ENCODE peak calls at places on chromosomes 3 and 15, in five cellular contexts. H, V, J, C and S are unnamed samples.

GRCh38 chr3:10561162-10561561 is 55.8 kb upstream of the ATP2B2 start:
- DNase-seq in C (no peak), J (no peak), V (no peak), H (no peak), S (no peak)

GRCh38 chr3:64530434-64531049 is 157.3 kb downstream of the ADAMTS9 start:
- DNase-seq in J (no peak), C (peak; percentile 79), V (peak; percentile 62), H (peak; percentile 67), S (peak; percentile 65)

GRCh38 chr3:132071043-132071442 is 36.2 kb upstream of the CPNE4 start:
- DNase-seq in V (no peak), H (peak; percentile 27), C (no peak), J (no peak), S (no peak)

GRCh38 chr3:157029365-157029790 is 130.6 kb downstream of the CCNL1 start:
- DNase-seq in J (no peak), V (no peak), C (no peak), H (no peak), S (no peak)

GRCh38 chr15:52733078-52733477 is 53.9 kb upstream of the ATOSA start:
- DNase-seq in C (no peak), J (no peak), H (no peak), V (no peak), S (no peak)

GRCh38 chr3:153210116-153210515 is 48.1 kb downstream of the RAP2B start:
- DNase-seq in V (no peak), H (no peak), C (peak; percentile 12), J (no peak), S (no peak)

GRCh38 chr15:95174281-95174680 is 942.9 kb downstream of the MCTP2 start:
- DNase-seq in V (no peak), J (no peak), C (peak; percentile 34), H (no peak), S (no peak)

GRCh38 chr3:69197455-69197854 is 75.1 kb upstream of the LMOD3 start:
- DNase-seq in V (no peak), C (no peak), J (no peak), H (no peak), S (no peak)

GRCh38 chr3:187960820-187961219 is 193.1 kb upstream of the LPP start:
- DNase-seq in J (no peak), C (no peak), V (no peak), H (no peak), S (no peak)

GRCh38 chr15:57570994-57571393 is 20.7 kb upstream of the MYZAP start:
- DNase-seq in C (no peak), H (no peak), V (peak; percentile 84), J (no peak), S (no peak)

GRCh38 chr3:141659821-141660597 is 78.1 kb upstream of the RNF7 start:
- DNase-seq in J (peak; percentile 91), C (peak; percentile 78), V (peak; percentile 37), H (peak; percentile 64), S (peak; percentile 46)

GRCh38 chr15:78170848-78171773 is 21.9 kb downstream of the IDH3A start:
- DNase-seq in V (no peak), C (no peak), H (no peak), J (no peak), S (peak; percentile 22)

GRCh38 chr15:77748078-77749064 is 115.7 kb upstream of the LINGO1 start:
- DNase-seq in H (no peak), J (no peak), C (no peak), V (no peak), S (no peak)

GRCh38 chr3:153070153-153070868 is 91.7 kb upstream of the RAP2B start:
- DNase-seq in J (no peak), V (peak; percentile 51), H (no peak), C (no peak), S (no peak)

GRCh38 chr15:68389041-68389930 is 42.7 kb downstream of the ITGA11 start:
- DNase-seq in C (no peak), V (no peak), J (peak; percentile 41), H (peak; percentile 9), S (no peak)

GRCh38 chr3:140384028-140384771 is 293.7 kb upstream of the TRIM42 start:
- DNase-seq in C (no peak), V (no peak), H (peak; percentile 52), J (no peak), S (no peak)

DNA sequence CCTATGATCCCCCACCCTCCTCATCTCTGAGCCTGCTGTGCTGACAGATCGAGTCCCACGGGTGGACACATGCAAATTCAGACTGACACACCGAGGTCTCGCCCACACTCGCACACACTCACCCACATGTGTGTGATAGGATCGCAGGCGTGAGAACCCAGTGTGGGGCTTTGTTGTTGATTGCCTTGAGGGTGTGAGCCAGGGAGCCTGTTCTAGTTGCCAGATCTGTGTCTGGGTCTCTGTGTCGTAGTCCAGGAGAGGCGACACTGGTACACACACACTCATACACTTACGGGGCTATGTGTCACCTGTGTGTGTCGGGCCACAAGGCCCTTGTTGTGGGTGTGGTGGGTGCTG is 2.0 kb downstream of the EPHB3 start:
- DNase-seq in J (no peak), H (no peak), V (peak; percentile 12), C (no peak), S (no peak)
- H3K4me1 ChIP-seq in J (no peaks in the 10 kb centered on the region), H (peaks cover 56% of the 10 kb centered on the region), V (peaks cover 82% of the 10 kb centered on the region), C (peaks cover 59% of the 10 kb centered on the region), S (peaks cover 40% of the 10 kb centered on the region)

GRCh38 chr3:45599984-45600650 is 5.6 kb downstream of the LIMD1 start:
- DNase-seq in V (no peak), H (peak; percentile 76), J (peak; percentile 59), C (no peak), S (peak; percentile 56)
- H3K4me1 ChIP-seq in V (peaks cover 36% of the 10 kb centered on the region), H (peaks cover 61% of the 10 kb centered on the region), J (peaks cover 10% of the 10 kb centered on the region), C (peaks cover 6% of the 10 kb centered on the region), S (peaks cover 26% of the 10 kb centered on the region)

GRCh38 chr15:66186049-66186825 is 67.3 kb downstream of the MEGF11 start:
- DNase-seq in H (peak; percentile 9), V (no peak), C (no peak), J (no peak), S (no peak)

GRCh38 chr15:66184492-66184891 is 69.1 kb downstream of the MEGF11 start:
- DNase-seq in C (no peak), J (no peak), H (no peak), V (no peak), S (no peak)

GRCh38 chr15:66184936-66185790 is 68.4 kb downstream of the MEGF11 start:
- DNase-seq in H (peak; percentile 3), J (peak; percentile 56), C (no peak), V (no peak), S (no peak)

GRCh38 chr15:66178531-66178910 is 75.0 kb downstream of the MEGF11 start:
- DNase-seq in J (peak; percentile 17), C (no peak), H (no peak), V (no peak), S (no peak)

DNA sequence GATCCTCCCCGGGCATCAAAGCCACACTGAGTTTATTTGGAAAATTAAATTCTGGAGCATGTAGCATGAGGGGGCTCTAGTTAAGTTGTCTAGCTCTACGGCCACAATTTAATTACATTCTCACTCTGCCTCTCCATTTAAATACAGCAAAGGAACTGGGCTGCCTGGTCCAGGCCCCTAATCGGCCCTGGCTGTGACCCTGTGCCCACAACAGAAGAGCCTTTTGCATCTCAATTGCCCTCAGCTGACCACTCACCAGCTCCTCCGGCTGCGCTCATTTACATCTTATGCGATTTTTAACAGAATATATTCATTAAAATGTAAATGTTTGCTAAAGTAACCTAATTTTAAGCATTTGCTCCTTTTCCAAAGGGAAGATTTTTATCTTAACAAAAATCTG is 72.8 kb downstream of the MEGF11 start:
- DNase-seq in C (no peak), H (no peak), V (no peak), J (peak; percentile 17), S (no peak)
- H3K4me1 ChIP-seq in C (peaks cover 29% of the 10 kb centered on the region), H (no peaks in the 10 kb centered on the region), V (no peaks in the 10 kb centered on the region), J (no peaks in the 10 kb centered on the region), S (no peaks in the 10 kb centered on the region)

GRCh38 chr3:14231145-14231990 is 52.8 kb downstream of the LSM3 start:
- DNase-seq in H (no peak), V (no peak), J (no peak), C (no peak), S (no peak)

GRCh38 chr3:14227866-14228265 is 49.2 kb downstream of the LSM3 start:
- DNase-seq in C (no peak), H (no peak), V (peak; percentile 90), J (no peak), S (no peak)

GRCh38 chr3:14230729-14231128 is 52.1 kb downstream of the LSM3 start:
- DNase-seq in J (no peak), H (no peak), V (no peak), C (no peak), S (no peak)

GRCh38 chr3:14231998-14232501 is 53.4 kb downstream of the LSM3 start:
- DNase-seq in C (no peak), J (no peak), H (no peak), V (peak; percentile 60), S (no peak)

DNA sequence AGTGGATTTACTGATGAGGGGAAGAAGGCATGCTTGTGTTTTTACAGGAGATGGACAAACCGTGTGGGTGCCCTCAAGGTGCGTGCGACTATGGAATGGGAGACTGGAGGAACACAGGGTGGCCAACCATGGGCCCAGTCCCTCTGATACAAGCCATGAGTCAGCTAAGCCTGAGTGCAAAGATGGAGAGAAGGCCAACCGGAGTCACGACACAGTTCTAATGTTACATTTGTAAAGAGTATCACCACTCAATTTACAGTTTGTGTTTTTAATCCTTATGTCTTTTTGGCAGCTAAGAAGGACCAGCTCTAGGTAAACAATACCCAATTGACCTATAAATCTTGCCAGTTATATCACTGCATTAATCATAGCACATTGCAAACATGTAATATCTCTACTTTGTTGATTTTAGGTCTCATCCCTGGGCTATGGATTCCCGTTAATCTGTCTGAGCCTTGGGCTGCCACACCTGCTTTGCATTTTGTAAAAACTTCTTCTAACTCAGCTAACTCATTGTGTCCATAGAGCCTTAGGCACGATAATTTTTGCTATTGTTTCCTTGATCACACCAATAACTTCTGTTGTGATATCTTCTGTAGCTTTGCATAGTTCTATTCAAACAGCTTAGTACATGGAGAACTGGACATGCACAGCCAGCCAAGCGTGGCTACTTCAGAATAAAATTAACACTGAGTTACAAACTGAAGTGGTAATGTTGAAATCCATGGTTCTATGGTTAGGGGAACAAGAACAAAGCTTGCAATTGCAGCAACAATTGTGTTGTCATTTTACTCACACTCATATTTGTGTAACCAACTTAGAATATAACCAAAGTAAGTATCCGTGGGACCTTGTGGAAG is 50.2 kb downstream of the LSM3 start:
- DNase-seq in C (no peak), V (peak; percentile 88), J (no peak), H (no peak), S (peak; percentile 44)
- H3K4me1 ChIP-seq in C (peaks cover 6% of the 10 kb centered on the region), V (peaks cover 77% of the 10 kb centered on the region), J (no peaks in the 10 kb centered on the region), H (no peaks in the 10 kb centered on the region), S (no peaks in the 10 kb centered on the region)

GRCh38 chr15:28889346-28889745 is 3.6 kb downstream of the APBA2 start:
- DNase-seq in V (no peak), J (peak; percentile 56), C (no peak), H (no peak), S (no peak)
- H3K4me1 ChIP-seq in V (peaks cover 33% of the 10 kb centered on the region), J (no peaks in the 10 kb centered on the region), C (peaks cover 26% of the 10 kb centered on the region), H (peaks cover 7% of the 10 kb centered on the region), S (no peaks in the 10 kb centered on the region)

DNA sequence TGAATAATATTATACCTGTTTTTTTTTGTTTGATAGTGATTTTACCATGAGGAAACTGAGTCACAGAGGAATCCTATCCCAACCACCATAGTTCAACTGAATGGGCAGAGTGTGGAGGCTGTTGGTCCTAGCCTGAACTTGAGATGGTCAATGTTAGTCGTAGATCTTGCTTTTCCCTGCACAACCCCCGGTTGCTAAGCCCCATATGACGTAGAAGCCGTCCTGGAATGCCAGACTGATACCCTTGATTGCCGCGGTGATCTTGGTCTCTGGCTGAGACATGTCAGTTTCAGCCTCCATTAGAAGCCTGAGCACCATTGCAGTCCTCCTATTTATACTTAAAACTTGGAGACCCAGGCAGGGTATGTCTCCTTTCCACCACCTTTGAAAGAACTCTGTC is 53.3 kb downstream of the RPLP1 start:
- DNase-seq in J (no peak), H (no peak), C (no peak), V (no peak), S (no peak)
- H3K4me1 ChIP-seq in J (no peaks in the 10 kb centered on the region), H (no peaks in the 10 kb centered on the region), C (no peaks in the 10 kb centered on the region), V (peaks cover 1% of the 10 kb centered on the region), S (no peaks in the 10 kb centered on the region)